ENCODE peak calls at places on chromosomes 13 and 19, in ten cellular contexts. A is central memory CD4-positive, alpha-beta T cell; F is GM03348; S is T-helper 1 cell; V is HTR-8/SVneo; N is WTC11; W is hepatocyte; H is activated naive CD8-positive, alpha-beta T cell treated with anti-CD3 and anti-CD28 coated beads, Interleukin-2, amount 50 U/mL, for 24 hours; U is HFF-Myc; K is globus pallidus. D is an unnamed sample.

GRCh38 chr19:49425922-49426592 is 869 bp downstream of the GFY start:
- DNase-seq in U (no peak), K (no peak), A (no peak), W (no peak), F (no peak), N (peak; percentile 99), V (no peak), S (no peak), H (peak; percentile 54), D (no peak)

GRCh38 chr13:101626925-101627555 is 174.6 kb downstream of the ITGBL1 start:
- DNase-seq in W (no peak), K (no peak), H (peak; percentile 31), V (no peak), U (no peak), A (peak; percentile 42), S (peak; percentile 72), N (no peak), F (peak; percentile 11), D (peak; percentile 10)

GRCh38 chr13:99995503-99996176 is 14.1 kb downstream of the ZIC2 start:
- DNase-seq in W (no peak), U (no peak), V (no peak), F (no peak), S (no peak), K (no peak), N (no peak), H (no peak), A (no peak), D (peak; percentile 26)

GRCh38 chr19:49856574-49857021 is 5.6 kb downstream of the PTOV1 start:
- DNase-seq in S (no peak), U (no peak), K (no peak), V (no peak), W (no peak), F (no peak), A (no peak), N (no peak), H (no peak), D (no peak)

GRCh38 chr13:26561636-26562537 is 4.4 kb downstream of the WASF3 start:
- DNase-seq in H (no peak), N (no peak), S (no peak), A (no peak), W (peak; percentile 14), V (no peak), K (no peak), F (peak; percentile 63), U (no peak), D (no peak)

GRCh38 chr13:46522692-46523040 is 30.3 kb upstream of the LRCH1 start:
- DNase-seq in N (no peak), S (no peak), A (no peak), U (no peak), V (no peak), W (no peak), H (no peak), K (no peak), F (no peak), D (no peak)

GRCh38 chr19:18239303-18239702 is 13.1 kb upstream of the PDE4C start:
- DNase-seq in S (no peak), F (no peak), W (no peak), K (no peak), A (no peak), U (no peak), N (peak; percentile 57), H (no peak), V (no peak), D (no peak)

GRCh38 chr19:16037424-16038195 is 38.7 kb upstream of the TPM4 start:
- DNase-seq in U (no peak), S (no peak), N (no peak), V (no peak), F (peak; percentile 5), W (no peak), A (no peak), H (no peak), K (no peak), D (no peak)

GRCh38 chr19:17718988-17719711 is at the start of gene MAP1S:
- DNase-seq in F (peak; percentile 92), S (peak; percentile 69), W (peak; percentile 84), H (peak; percentile 80), V (peak; percentile 77), K (peak; percentile 38), U (no peak), N (peak; percentile 89), A (peak; percentile 51), D (peak; percentile 47)

GRCh38 chr13:80755925-80756324 is 415.0 kb upstream of the SPRY2 start:
- DNase-seq in W (peak; percentile 4), H (no peak), U (no peak), K (no peak), A (no peak), S (no peak), F (no peak), N (no peak), V (no peak), D (no peak)

GRCh38 chr19:3783660-3784584 is 2.3 kb downstream of the MATK start:
- DNase-seq in W (no peak), A (peak; percentile 32), H (peak; percentile 58), S (peak; percentile 34), N (peak; percentile 75), K (no peak), V (no peak), F (no peak), U (no peak), D (no peak)

GRCh38 chr19:48642862-48643261 is 3.1 kb downstream of the CA11 start:
- DNase-seq in U (no peak), H (no peak), A (no peak), F (no peak), W (no peak), N (no peak), V (no peak), K (no peak), S (no peak), D (no peak)

GRCh38 chr19:47229674-47230121 is 1.3 kb downstream of the BBC3 start:
- DNase-seq in W (peak; percentile 39), A (peak; percentile 25), F (no peak), N (no peak), V (no peak), S (peak; percentile 28), K (no peak), U (no peak), H (no peak), D (no peak)

GRCh38 chr13:28273919-28274318 is 135.6 kb downstream of the PAN3 start:
- DNase-seq in A (no peak), W (no peak), F (no peak), H (no peak), U (no peak), K (no peak), V (no peak), S (no peak), N (no peak), D (no peak)

GRCh38 chr19:41299046-41299754 is 10.8 kb upstream of the CCDC97 start:
- DNase-seq in U (no peak), N (no peak), H (no peak), S (no peak), W (no peak), V (no peak), F (peak; percentile 43), A (no peak), K (no peak), D (no peak)

GRCh38 chr19:29651622-29652394 is 13.5 kb upstream of the PLEKHF1 start:
- DNase-seq in U (no peak), K (no peak), W (no peak), A (no peak), H (no peak), S (no peak), N (no peak), V (no peak), F (no peak), D (no peak)

GRCh38 chr19:16376649-16377048 is 52.0 kb downstream of the KLF2 start:
- DNase-seq in K (no peak), H (peak; percentile 50), W (no peak), A (no peak), U (no peak), V (no peak), S (peak; percentile 47), N (peak; percentile 76), F (peak; percentile 35), D (no peak)

GRCh38 chr13:57409121-57409520 is 222.4 kb upstream of the PCDH17 start:
- DNase-seq in S (no peak), F (no peak), W (no peak), N (no peak), A (no peak), V (no peak), H (no peak), K (peak; percentile 85), U (no peak), D (no peak)

GRCh38 chr13:110478405-110479214 is 82.9 kb downstream of the RAB20 start:
- DNase-seq in F (no peak), A (no peak), V (no peak), S (no peak), H (no peak), W (no peak), K (no peak), N (no peak), U (no peak), D (no peak)

GRCh38 chr13:101838305-101838835 is 385.9 kb downstream of the ITGBL1 start:
- DNase-seq in S (no peak), N (no peak), U (no peak), W (no peak), A (no peak), F (no peak), V (no peak), H (no peak), K (no peak), D (no peak)

GRCh38 chr19:4505570-4506448 is 12.5 kb downstream of the PLIN4 start:
- DNase-seq in K (no peak), S (no peak), U (no peak), V (no peak), H (no peak), N (no peak), A (no peak), W (no peak), F (no peak), D (no peak)

GRCh38 chr19:16714702-16715294 is 4.8 kb upstream of the NWD1 start:
- DNase-seq in A (peak; percentile 10), K (peak; percentile 40), U (peak; percentile 27), W (peak; percentile 25), F (peak; percentile 69), V (peak; percentile 80), S (peak; percentile 47), H (peak; percentile 56), N (peak; percentile 81), D (peak; percentile 31)

GRCh38 chr19:1690570-1691307 is 38.3 kb upstream of the TCF3 start:
- DNase-seq in V (peak; percentile 18), U (no peak), K (no peak), W (peak; percentile 50), H (peak; percentile 81), N (peak; percentile 89), F (peak; percentile 67), S (peak; percentile 20), A (peak; percentile 38), D (peak; percentile 46)

GRCh38 chr19:15197275-15198005 is 3.4 kb downstream of the NOTCH3 start:
- DNase-seq in K (no peak), N (no peak), S (no peak), V (no peak), W (no peak), F (no peak), A (no peak), U (no peak), H (no peak), D (no peak)

GRCh38 chr19:14439014-14439413 is 5.9 kb downstream of the PKN1 start:
- DNase-seq in H (no peak), U (no peak), A (no peak), W (no peak), V (no peak), S (no peak), N (no peak), K (no peak), F (no peak), D (no peak)

GRCh38 chr13:47463002-47463401 is 538.1 kb downstream of the SUCLA2 start:
- DNase-seq in U (no peak), W (no peak), S (no peak), A (no peak), V (no peak), K (no peak), F (no peak), H (no peak), N (no peak), D (no peak)

GRCh38 chr19:55681131-55682087 is 6.4 kb downstream of the EPN1 start:
- DNase-seq in V (no peak), K (no peak), H (no peak), N (no peak), F (no peak), W (no peak), U (no peak), S (no peak), A (no peak), D (no peak)

GRCh38 chr19:4647676-4648644 is 8.6 kb downstream of the TNFAIP8L1 start:
- DNase-seq in H (no peak), S (no peak), F (no peak), A (no peak), N (peak; percentile 46), W (no peak), V (no peak), U (no peak), K (no peak), D (no peak)